ENCODE peak calls at places on chromosomes 5 and 9, in six cellular contexts. Z, L, R, B, S and N are unnamed samples.

GRCh38 chr9:69132391-69132790 is 41.7 kb upstream of the TJP2 start:
- DNase-seq in S (no peak), Z (no peak), B (no peak), L (no peak), R (no peak), N (no peak)

GRCh38 chr5:38163636-38164237 is 94.6 kb upstream of the EGFLAM start:
- DNase-seq in Z (no peak), B (no peak), S (no peak), L (no peak), R (no peak), N (no peak)

GRCh38 chr5:151627650-151628049 is 36.5 kb upstream of the FAT2 start:
- DNase-seq in S (peak), Z (no peak), B (no peak), R (peak), L (no peak), N (no peak)

GRCh38 chr5:80184235-80185023 is 71.4 kb downstream of the SERINC5 start:
- DNase-seq in S (no peak), L (peak), Z (no peak), R (no peak), B (no peak), N (no peak)

GRCh38 chr5:24530907-24531306 is 113.9 kb downstream of the CDH10 start:
- DNase-seq in Z (no peak), B (no peak), R (no peak), L (no peak), S (no peak), N (no peak)

GRCh38 chr9:92232190-92232589 is 61.3 kb downstream of the IARS1 start:
- DNase-seq in B (no peak), S (no peak), L (no peak), Z (no peak), R (no peak), N (no peak)

GRCh38 chr5:12230659-12231058 is 326.4 kb upstream of the CTNND2 start:
- DNase-seq in L (no peak), Z (no peak), B (no peak), S (no peak), R (no peak), N (no peak)

GRCh38 chr5:180070726-180071417 is 687 bp downstream of the RNF130 start:
- DNase-seq in Z (no peak), R (peak), L (peak), B (no peak), S (peak), N (no peak)

GRCh38 chr9:5554254-5554653 is 43.9 kb downstream of the PDCD1LG2 start:
- DNase-seq in B (no peak), S (no peak), R (no peak), L (no peak), Z (no peak), N (no peak)

GRCh38 chr9:35728041-35728971 is 3.7 kb downstream of the TLN1 start:
- DNase-seq in Z (no peak), S (peak), R (peak), L (peak), B (peak), N (no peak)

GRCh38 chr9:101235105-101235866 is 149.5 kb downstream of the BAAT start:
- DNase-seq in B (peak), L (peak), R (no peak), S (peak), Z (no peak), N (no peak)

GRCh38 chr5:125295405-125295872 is 549.0 kb upstream of the ZNF608 start:
- DNase-seq in L (peak), S (peak), Z (no peak), B (peak), R (no peak), N (peak)

GRCh38 chr5:150391064-150391834 is 21.5 kb downstream of the CD74 start:
- DNase-seq in B (no peak), L (no peak), R (no peak), Z (no peak), S (no peak), N (no peak)

GRCh38 chr9:13900449-13900848 is 413.5 kb downstream of the NFIB start:
- DNase-seq in S (no peak), Z (no peak), B (peak), R (no peak), L (peak), N (peak)

GRCh38 chr5:158546748-158547147 is 553.0 kb downstream of the EBF1 start:
- DNase-seq in Z (no peak), R (no peak), S (peak), L (no peak), B (no peak), N (no peak)

GRCh38 chr5:97644896-97645295 is 461.8 kb upstream of the RIOK2 start:
- DNase-seq in Z (no peak), L (no peak), B (no peak), S (no peak), R (no peak), N (no peak)

GRCh38 chr5:169628891-169629290 is 8.2 kb upstream of the DOCK2 start:
- DNase-seq in B (no peak), Z (no peak), S (peak), R (peak), L (no peak), N (no peak)

GRCh38 chr5:11182441-11183080 is 421.5 kb upstream of the DAP start:
- DNase-seq in L (peak), Z (peak), B (no peak), S (peak), R (peak), N (no peak)

GRCh38 chr9:129415954-129416651 is 204.8 kb downstream of the C9orf50 start:
- DNase-seq in B (no peak), S (no peak), L (no peak), Z (peak), R (no peak), N (no peak)

GRCh38 chr9:121619566-121619965 is 31.9 kb upstream of the DAB2IP start:
- DNase-seq in R (no peak), B (no peak), L (no peak), Z (no peak), S (no peak), N (no peak)

GRCh38 chr5:55771175-55771655 is 33.4 kb downstream of the DDX4 start:
- DNase-seq in R (no peak), L (no peak), B (no peak), S (no peak), Z (no peak), N (no peak)

GRCh38 chr5:72834919-72835318 is 18.5 kb downstream of the TNPO1 start:
- DNase-seq in L (no peak), S (no peak), Z (no peak), B (no peak), R (no peak), N (no peak)

GRCh38 chr5:116574682-116575634 is at the start of gene SEMA6A:
- DNase-seq in Z (peak), B (peak), S (peak), L (peak), R (peak), N (peak)

GRCh38 chr5:52870448-52870847 is 82.7 kb downstream of the ITGA1 start:
- DNase-seq in R (peak), L (peak), B (peak), Z (peak), S (peak), N (no peak)

GRCh38 chr5:172848419-172848818 is 14.4 kb downstream of the ERGIC1 start:
- DNase-seq in B (no peak), S (no peak), Z (no peak), R (no peak), L (no peak), N (no peak)

GRCh38 chr5:68834486-68834885 is 259.3 kb upstream of the SLC30A5 start:
- DNase-seq in S (peak), L (no peak), R (no peak), Z (no peak), B (no peak), N (no peak)

GRCh38 chr9:81474125-81474524 is 215.2 kb downstream of the TLE1 start:
- DNase-seq in Z (no peak), B (no peak), S (no peak), L (no peak), R (no peak), N (no peak)

GRCh38 chr9:36862206-36863145 is 171.6 kb downstream of the PAX5 start:
- DNase-seq in Z (peak), R (peak), S (peak), B (no peak), L (peak), N (no peak)

GRCh38 chr5:11595045-11595444 is 309.2 kb downstream of the CTNND2 start:
- DNase-seq in Z (no peak), L (no peak), R (no peak), S (no peak), B (no peak), N (no peak)

GRCh38 chr5:134555889-134556311 is 30.4 kb downstream of the JADE2 start:
- DNase-seq in Z (peak), R (peak), L (peak), S (peak), B (no peak), N (no peak)

GRCh38 chr5:148979104-148979723 is 83.6 kb downstream of the SH3TC2 start:
- DNase-seq in R (no peak), L (peak), Z (no peak), B (peak), S (peak), N (no peak)

GRCh38 chr5:33936004-33936380 is 194 bp upstream of the RXFP3 start:
- DNase-seq in Z (peak), S (peak), L (peak), R (peak), B (peak), N (no peak)

GRCh38 chr9:122179054-122179689 is 19.5 kb downstream of the MORN5 start:
- DNase-seq in Z (no peak), R (no peak), B (no peak), L (no peak), S (no peak), N (no peak)

GRCh38 chr5:14174235-14174636 is 31.1 kb downstream of the TRIO start:
- DNase-seq in R (no peak), S (no peak), Z (peak), L (no peak), B (no peak), N (no peak)

GRCh38 chr9:135147473-135147805 is 60.0 kb downstream of the OLFM1 start:
- DNase-seq in R (no peak), S (no peak), B (no peak), Z (peak), L (no peak), N (no peak)

GRCh38 chr9:88187631-88188030 is 49.4 kb upstream of the SPATA31C2 start:
- DNase-seq in B (no peak), S (peak), R (no peak), Z (no peak), L (no peak), N (no peak)

GRCh38 chr9:6073731-6074130 is 58.3 kb upstream of the RANBP6 start:
- DNase-seq in S (no peak), Z (no peak), B (no peak), R (no peak), L (no peak), N (no peak)

GRCh38 chr9:114035221-114035844 is 42.8 kb downstream of the AMBP start:
- DNase-seq in R (no peak), S (no peak), L (no peak), Z (no peak), B (no peak), N (no peak)

GRCh38 chr5:173752636-173753035 is 135.5 kb upstream of the CPEB4 start:
- DNase-seq in S (no peak), L (no peak), Z (no peak), R (no peak), B (no peak), N (no peak)

GRCh38 chr5:134492568-134492967 is 32.9 kb upstream of the JADE2 start:
- DNase-seq in L (no peak), B (no peak), S (peak), R (no peak), Z (no peak), N (no peak)

DNA sequence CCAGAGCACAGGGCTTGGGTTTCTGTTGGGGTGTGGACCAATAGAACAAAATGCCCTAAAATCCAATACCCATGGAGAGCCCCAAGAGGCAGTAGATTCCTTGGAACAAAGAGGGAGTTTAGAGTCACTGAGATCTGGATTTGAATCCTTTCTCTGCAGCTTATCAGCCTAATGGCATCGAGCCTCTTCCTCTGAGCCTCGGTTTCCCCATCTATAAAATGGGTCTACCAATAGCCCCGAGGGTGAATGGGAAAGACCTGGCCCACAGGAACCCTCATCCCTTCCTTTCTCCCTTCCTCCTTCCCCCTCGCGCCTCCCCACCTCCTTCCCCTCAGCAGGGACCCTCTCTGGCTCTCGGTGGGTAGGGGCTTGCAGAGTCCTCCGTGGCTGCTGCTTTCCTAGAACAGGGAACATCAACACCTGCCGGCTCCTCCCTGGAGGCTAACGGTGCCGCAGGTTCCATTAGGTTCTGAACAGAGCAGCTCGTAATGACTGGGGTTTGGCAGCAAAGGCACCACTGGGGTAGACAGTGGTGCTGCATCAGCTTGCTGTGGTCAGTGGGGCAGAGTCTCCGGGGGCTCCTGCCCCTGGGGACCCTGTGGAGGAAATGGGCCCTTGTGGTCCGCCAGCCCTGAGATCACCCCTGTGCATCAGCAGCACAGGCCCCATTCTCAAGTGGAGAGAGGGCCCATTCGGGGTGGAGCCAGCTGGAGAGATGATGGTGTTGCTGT is 40.3 kb downstream of the NEK6 start:
- DNase-seq in S (no peak), L (no peak), Z (no peak), B (no peak), R (no peak), N (no peak)
- H3K27ac ChIP-seq in S (peak), L (peak), Z (no peak), B (no peak), R (peak), N (no peak)

GRCh38 chr9:131739988-131740648 is at the start of gene RAPGEF1:
- DNase-seq in L (peak), S (peak), R (no peak), Z (peak), B (no peak), N (no peak)

GRCh38 chr9:131740898-131741297 is 1.0 kb upstream of the RAPGEF1 start:
- DNase-seq in R (no peak), L (no peak), S (no peak), Z (no peak), B (no peak), N (no peak)

GRCh38 chr9:131738838-131739191 is 1.1 kb downstream of the RAPGEF1 start:
- DNase-seq in L (peak), B (no peak), Z (peak), S (peak), R (no peak), N (no peak)

GRCh38 chr9:131738293-131738692 is 1.6 kb downstream of the RAPGEF1 start:
- DNase-seq in B (no peak), L (no peak), S (no peak), Z (no peak), R (no peak), N (no peak)

DNA sequence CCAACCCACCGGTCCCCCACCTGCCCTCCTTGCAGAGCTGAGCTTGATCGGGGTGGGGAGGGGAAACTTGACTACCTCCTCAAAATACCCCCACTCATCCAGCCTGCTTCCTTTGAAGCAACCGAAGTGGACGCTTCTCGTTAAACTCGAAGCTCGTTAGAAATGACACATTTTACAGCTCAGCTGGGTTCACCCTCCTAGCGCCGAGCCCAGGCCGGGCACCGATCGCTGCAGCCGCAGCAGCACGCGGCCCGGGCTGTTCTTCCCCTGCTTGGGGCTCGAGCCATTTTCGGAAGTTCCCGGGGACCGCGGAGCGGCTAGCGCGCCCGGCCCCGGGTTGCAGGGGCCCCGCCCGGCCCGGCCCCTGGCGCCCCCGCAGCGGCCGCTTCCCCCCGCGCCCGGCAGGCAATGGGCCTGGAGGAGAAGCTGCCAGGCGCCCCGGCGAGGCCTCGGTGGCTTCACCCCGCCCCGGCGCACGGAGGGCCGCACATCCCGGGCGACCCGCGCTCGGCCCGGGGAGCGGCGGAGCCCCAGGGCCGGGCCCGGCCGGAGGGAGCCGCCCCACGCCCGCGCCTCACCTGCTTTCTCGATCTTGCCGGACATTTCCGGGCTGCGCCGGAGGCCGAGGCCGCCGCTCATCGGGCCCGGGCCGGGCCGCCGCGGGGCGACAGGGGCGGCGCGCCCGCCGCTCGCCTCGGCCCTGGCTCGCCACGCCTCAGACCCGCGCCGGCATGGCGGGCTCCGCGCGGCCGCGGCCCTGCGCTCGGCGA is 499 bp downstream of the RAPGEF1 start:
- DNase-seq in Z (peak), R (no peak), L (peak), S (peak), B (no peak), N (no peak)
- H3K27ac ChIP-seq in Z (peak), R (peak), L (peak), S (peak), B (peak), N (peak)

GRCh38 chr5:178464431-178465048 is 125.7 kb downstream of the COL23A1 start:
- DNase-seq in S (no peak), Z (no peak), R (no peak), B (no peak), L (no peak), N (no peak)
- H3K27ac ChIP-seq in S (no peak), Z (no peak), R (no peak), B (no peak), L (no peak), N (no peak)

GRCh38 chr5:65050826-65051498 is 282.2 kb downstream of the CWC27 start:
- DNase-seq in Z (no peak), L (no peak), S (peak), R (no peak), B (no peak), N (no peak)
- H3K27ac ChIP-seq in Z (no peak), L (no peak), S (peak), R (no peak), B (no peak), N (no peak)

DNA sequence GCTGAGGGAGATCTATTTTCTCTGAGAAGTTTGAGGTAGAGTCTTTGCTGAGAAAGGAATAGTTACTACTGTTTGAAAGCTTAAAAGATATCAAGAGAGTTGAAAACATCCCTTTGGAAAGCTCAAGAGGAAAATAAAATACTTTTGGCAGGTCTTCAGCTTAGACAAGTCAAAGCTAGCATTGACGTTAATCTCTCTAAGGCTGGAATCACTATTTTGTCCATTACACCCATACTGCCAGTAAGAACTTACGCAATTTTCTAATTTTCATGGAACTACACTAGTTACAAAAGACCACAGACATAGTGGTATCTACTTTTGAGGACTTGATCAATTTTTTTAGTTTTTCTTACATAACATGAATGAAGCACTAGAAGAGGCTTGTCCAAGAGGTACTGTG is 494.9 kb downstream of the PSAT1 start:
- DNase-seq in L (no peak), Z (no peak), R (no peak), B (no peak), S (no peak), N (no peak)
- H3K27ac ChIP-seq in L (no peak), Z (no peak), R (no peak), B (no peak), S (no peak), N (no peak)

DNA sequence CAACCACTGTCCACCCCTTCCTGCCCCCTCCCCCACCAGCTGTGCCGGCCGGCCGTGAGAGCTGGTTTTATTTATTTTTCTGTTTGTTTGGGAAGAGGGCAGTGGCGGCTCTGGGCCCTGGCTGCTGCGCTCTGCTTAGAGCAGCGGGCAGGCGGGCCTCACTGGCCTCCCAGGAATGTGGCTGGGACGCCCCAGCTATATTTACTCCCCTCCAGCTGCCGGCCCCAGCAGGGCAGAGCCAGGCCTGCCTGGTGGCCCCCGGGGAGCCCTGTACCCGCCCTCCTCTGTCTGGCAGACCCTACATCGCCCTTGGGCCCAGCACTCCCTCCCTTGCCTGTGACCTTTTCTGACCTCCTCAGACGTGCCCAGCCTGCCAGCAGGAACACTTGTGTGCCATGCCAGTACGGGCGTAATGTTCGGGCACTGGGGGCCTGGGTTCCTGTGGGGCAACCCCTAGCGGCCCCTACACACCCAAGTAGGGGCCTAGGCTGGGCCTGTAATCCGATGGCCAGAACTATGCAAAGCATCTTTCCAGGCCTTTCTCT is 7.7 kb downstream of the CXXC5 start:
- DNase-seq in R (no peak), Z (no peak), L (no peak), S (peak), B (no peak), N (no peak)
- H3K27ac ChIP-seq in R (peak), Z (no peak), L (peak), S (peak), B (no peak), N (no peak)

GRCh38 chr5:15421798-15422456 is 78.1 kb upstream of the FBXL7 start:
- DNase-seq in R (peak), B (no peak), S (no peak), L (no peak), Z (no peak), N (no peak)

GRCh38 chr5:15424769-15425168 is 75.2 kb upstream of the FBXL7 start:
- DNase-seq in R (no peak), S (no peak), B (no peak), L (no peak), Z (no peak), N (no peak)

GRCh38 chr5:15420201-15420600 is 79.8 kb upstream of the FBXL7 start:
- DNase-seq in S (no peak), R (no peak), B (no peak), L (no peak), Z (no peak), N (no peak)

GRCh38 chr5:15425802-15426201 is 74.2 kb upstream of the FBXL7 start:
- DNase-seq in L (no peak), S (peak), Z (no peak), R (no peak), B (no peak), N (no peak)
- H3K27ac ChIP-seq in L (no peak), S (no peak), Z (no peak), R (no peak), B (no peak), N (no peak)

GRCh38 chr5:140857987-140858240 is 2.2 kb downstream of the PCDHA10 start:
- DNase-seq in Z (no peak), R (no peak), B (no peak), L (no peak), S (no peak), N (no peak)
- H3K27ac ChIP-seq in Z (no peak), R (no peak), B (no peak), L (no peak), S (no peak), N (no peak)

GRCh38 chr9:128192601-128193371 is 1.4 kb upstream of the CIZ1 start:
- DNase-seq in Z (no peak), L (peak), S (peak), B (peak), R (peak), N (peak)
- H3K27ac ChIP-seq in Z (no peak), L (peak), S (peak), B (no peak), R (peak), N (peak)